ENCODE peak calls at places on chromosomes 12 and 14, in five cellular contexts. One of them, this sample, is unnamed. For H3K9me2, the result is how much of the 10 kb centered on the place peaks cover.

GRCh38 chr12:73421832-73422231 is 1115.8 kb upstream of the ATXN7L3B start:
- DNase-seq in Karpas-422: no peak
- DNase-seq in HCT116: no peak
- DNase-seq in PC-9: no peak
- DNase-seq in hepatocyte: no peak
- DNase-seq in this sample: no peak

GRCh38 chr12:56150563-56150962 is 1.8 kb upstream of the MYL6B start:
- DNase-seq in Karpas-422: peak
- DNase-seq in HCT116: no peak
- DNase-seq in PC-9: no peak
- DNase-seq in hepatocyte: no peak
- DNase-seq in this sample: no peak

GRCh38 chr12:55705802-55706402 is 1.8 kb downstream of the ITGA7 start:
- DNase-seq in Karpas-422: peak
- DNase-seq in HCT116: no peak
- DNase-seq in PC-9: no peak
- DNase-seq in hepatocyte: no peak
- DNase-seq in this sample: peak

GRCh38 chr12:591571-592505 is 71.4 kb downstream of the NINJ2 start:
- DNase-seq in Karpas-422: peak
- DNase-seq in HCT116: no peak
- DNase-seq in PC-9: no peak
- DNase-seq in hepatocyte: no peak
- DNase-seq in this sample: no peak

GRCh38 chr12:98751580-98752115 is 106.6 kb downstream of the APAF1 start:
- DNase-seq in Karpas-422: no peak
- DNase-seq in HCT116: no peak
- DNase-seq in PC-9: no peak
- DNase-seq in hepatocyte: no peak
- DNase-seq in this sample: no peak

GRCh38 chr12:52215587-52216031 is 17.4 kb upstream of the KRT7 start:
- DNase-seq in Karpas-422: no peak
- DNase-seq in HCT116: peak
- DNase-seq in PC-9: peak
- DNase-seq in hepatocyte: peak
- DNase-seq in this sample: no peak

GRCh38 chr14:77593501-77593911 is 22.9 kb downstream of the SPTLC2 start:
- DNase-seq in Karpas-422: peak
- DNase-seq in HCT116: no peak
- DNase-seq in PC-9: no peak
- DNase-seq in hepatocyte: no peak
- DNase-seq in this sample: peak

GRCh38 chr12:72133497-72134055 is 138.6 kb upstream of the TRHDE start:
- DNase-seq in Karpas-422: no peak
- DNase-seq in HCT116: no peak
- DNase-seq in PC-9: no peak
- DNase-seq in hepatocyte: no peak
- DNase-seq in this sample: no peak

GRCh38 chr14:61930101-61930857 is 168.1 kb downstream of the SNAPC1 start:
- DNase-seq in Karpas-422: peak
- DNase-seq in HCT116: no peak
- DNase-seq in PC-9: no peak
- DNase-seq in hepatocyte: no peak
- DNase-seq in this sample: no peak

GRCh38 chr14:106872619-106873446 is 1346.5 kb downstream of the TMEM121 start:
- DNase-seq in Karpas-422: peak
- DNase-seq in HCT116: no peak
- DNase-seq in PC-9: peak
- DNase-seq in hepatocyte: no peak
- DNase-seq in this sample: peak

GRCh38 chr12:111398530-111398929 is 7.2 kb upstream of the SH2B3 start:
- DNase-seq in Karpas-422: no peak
- DNase-seq in HCT116: no peak
- DNase-seq in PC-9: no peak
- DNase-seq in hepatocyte: no peak
- DNase-seq in this sample: no peak

GRCh38 chr14:98458702-98459101 is 813.3 kb downstream of the BCL11B start:
- DNase-seq in Karpas-422: no peak
- DNase-seq in HCT116: no peak
- DNase-seq in PC-9: no peak
- DNase-seq in hepatocyte: no peak
- DNase-seq in this sample: no peak
- H3K9me2 ChIP-seq in Karpas-422: under half
- H3K9me2 ChIP-seq in HCT116: under half
- H3K9me2 ChIP-seq in PC-9: under half
- H3K9me2 ChIP-seq in hepatocyte: under half
- H3K9me2 ChIP-seq in this sample: under half

GRCh38 chr14:81516941-81517797 is 16.5 kb downstream of the SEL1L start:
- DNase-seq in Karpas-422: no peak
- DNase-seq in HCT116: no peak
- DNase-seq in PC-9: no peak
- DNase-seq in hepatocyte: peak
- DNase-seq in this sample: no peak

GRCh38 chr14:81521356-81521755 is 12.3 kb downstream of the SEL1L start:
- DNase-seq in Karpas-422: no peak
- DNase-seq in HCT116: no peak
- DNase-seq in PC-9: no peak
- DNase-seq in hepatocyte: no peak
- DNase-seq in this sample: no peak

GRCh38 chr14:81517798-81518398 is 15.8 kb downstream of the SEL1L start:
- DNase-seq in Karpas-422: no peak
- DNase-seq in HCT116: no peak
- DNase-seq in PC-9: no peak
- DNase-seq in hepatocyte: no peak
- DNase-seq in this sample: no peak

GRCh38 chr14:81523016-81523415 is 10.6 kb downstream of the SEL1L start:
- DNase-seq in Karpas-422: no peak
- DNase-seq in HCT116: no peak
- DNase-seq in PC-9: no peak
- DNase-seq in hepatocyte: no peak
- DNase-seq in this sample: no peak

DNA sequence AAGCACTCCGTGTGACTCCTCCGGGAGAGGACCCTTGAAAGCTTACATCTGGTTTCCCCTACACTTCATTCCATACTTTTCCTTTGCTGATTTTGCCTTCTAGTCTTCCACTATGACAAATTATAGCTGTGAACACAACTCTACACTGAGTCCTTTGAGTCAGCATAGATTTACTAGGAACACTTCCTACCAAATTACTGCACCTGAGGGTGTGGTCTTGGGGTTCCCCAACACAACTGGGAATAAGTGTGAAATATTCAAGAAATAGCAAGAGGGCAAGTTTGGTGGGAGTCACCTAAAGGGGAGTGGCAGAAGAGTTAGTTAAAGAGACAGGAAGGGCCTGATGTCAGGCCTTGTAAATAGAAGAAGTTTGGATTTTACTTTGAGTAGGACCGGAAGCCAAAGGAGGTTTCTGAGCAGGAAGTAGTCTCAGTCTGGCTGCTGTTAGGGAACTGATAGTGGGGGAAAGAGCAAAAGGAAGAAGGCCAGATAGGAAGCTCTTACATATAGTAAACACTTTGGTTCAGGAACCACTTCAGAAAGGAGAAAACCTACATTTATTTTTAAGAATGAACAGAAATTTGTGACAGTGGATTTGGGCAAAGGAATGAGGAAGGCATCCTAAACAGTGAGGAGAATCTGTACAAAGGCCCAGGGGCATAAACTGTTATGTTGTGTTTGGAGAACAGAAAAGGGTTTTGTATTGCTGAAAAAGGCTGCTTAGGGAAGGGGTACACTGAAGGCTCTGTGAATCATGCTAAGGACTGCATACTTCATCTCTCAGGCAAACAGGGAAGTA is 14.3 kb downstream of the SEL1L start:
- DNase-seq in Karpas-422: no peak
- DNase-seq in HCT116: no peak
- DNase-seq in PC-9: no peak
- DNase-seq in hepatocyte: no peak
- DNase-seq in this sample: no peak
- H3K27ac ChIP-seq in Karpas-422: no peak
- H3K27ac ChIP-seq in HCT116: no peak
- H3K27ac ChIP-seq in PC-9: no peak
- H3K27ac ChIP-seq in hepatocyte: peak
- H3K27ac ChIP-seq in this sample: no peak

GRCh38 chr14:24252289-24253124 is 10.1 kb upstream of the TINF2 start:
- DNase-seq in Karpas-422: no peak
- DNase-seq in HCT116: no peak
- DNase-seq in PC-9: no peak
- DNase-seq in hepatocyte: no peak
- DNase-seq in this sample: no peak

GRCh38 chr14:24253936-24254335 is 9.0 kb downstream of the TGM1 start:
- DNase-seq in Karpas-422: no peak
- DNase-seq in HCT116: no peak
- DNase-seq in PC-9: no peak
- DNase-seq in hepatocyte: no peak
- DNase-seq in this sample: no peak

GRCh38 chr14:24250354-24250753 is 7.9 kb upstream of the TINF2 start:
- DNase-seq in Karpas-422: no peak
- DNase-seq in HCT116: no peak
- DNase-seq in PC-9: no peak
- DNase-seq in hepatocyte: no peak
- DNase-seq in this sample: no peak

GRCh38 chr14:24249230-24250021 is 7.0 kb upstream of the TINF2 start:
- DNase-seq in Karpas-422: no peak
- DNase-seq in HCT116: no peak
- DNase-seq in PC-9: no peak
- DNase-seq in hepatocyte: no peak
- DNase-seq in this sample: no peak

GRCh38 chr14:24251880-24252288 is 9.5 kb upstream of the TINF2 start:
- DNase-seq in Karpas-422: no peak
- DNase-seq in HCT116: no peak
- DNase-seq in PC-9: peak
- DNase-seq in hepatocyte: no peak
- DNase-seq in this sample: no peak
- H3K9me2 ChIP-seq in Karpas-422: under half
- H3K9me2 ChIP-seq in HCT116: under half
- H3K9me2 ChIP-seq in PC-9: under half
- H3K9me2 ChIP-seq in hepatocyte: under half
- H3K9me2 ChIP-seq in this sample: under half

DNA sequence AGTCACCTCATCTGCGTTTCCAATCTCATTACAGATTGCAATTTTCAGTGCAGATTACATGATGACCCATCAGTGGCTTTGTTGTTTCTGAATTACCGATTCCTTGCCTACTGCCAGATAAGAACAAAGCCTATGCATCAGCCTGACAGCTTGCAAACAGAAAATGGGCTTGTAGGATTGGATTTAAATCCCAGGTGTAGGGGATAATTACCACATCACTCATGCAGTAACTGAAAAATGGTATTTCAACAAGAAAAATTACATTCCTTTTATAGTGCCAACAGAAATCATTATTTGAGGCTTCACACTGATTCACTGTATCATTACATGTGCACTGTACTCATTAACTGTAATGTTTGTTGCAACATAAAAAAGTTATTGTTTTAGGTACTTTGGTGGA is 689.1 kb downstream of the NOVA1 start:
- DNase-seq in Karpas-422: no peak
- DNase-seq in HCT116: no peak
- DNase-seq in PC-9: no peak
- DNase-seq in hepatocyte: no peak
- DNase-seq in this sample: no peak
- H3K27ac ChIP-seq in Karpas-422: no peak
- H3K27ac ChIP-seq in HCT116: no peak
- H3K27ac ChIP-seq in PC-9: no peak
- H3K27ac ChIP-seq in hepatocyte: no peak
- H3K27ac ChIP-seq in this sample: no peak

GRCh38 chr14:51954657-51955056 is 34.7 kb upstream of the RTRAF start:
- DNase-seq in Karpas-422: no peak
- DNase-seq in HCT116: no peak
- DNase-seq in PC-9: no peak
- DNase-seq in hepatocyte: no peak
- DNase-seq in this sample: no peak
- H3K9me2 ChIP-seq in Karpas-422: under half
- H3K9me2 ChIP-seq in HCT116: under half
- H3K9me2 ChIP-seq in PC-9: under half
- H3K9me2 ChIP-seq in hepatocyte: under half
- H3K9me2 ChIP-seq in this sample: under half

DNA sequence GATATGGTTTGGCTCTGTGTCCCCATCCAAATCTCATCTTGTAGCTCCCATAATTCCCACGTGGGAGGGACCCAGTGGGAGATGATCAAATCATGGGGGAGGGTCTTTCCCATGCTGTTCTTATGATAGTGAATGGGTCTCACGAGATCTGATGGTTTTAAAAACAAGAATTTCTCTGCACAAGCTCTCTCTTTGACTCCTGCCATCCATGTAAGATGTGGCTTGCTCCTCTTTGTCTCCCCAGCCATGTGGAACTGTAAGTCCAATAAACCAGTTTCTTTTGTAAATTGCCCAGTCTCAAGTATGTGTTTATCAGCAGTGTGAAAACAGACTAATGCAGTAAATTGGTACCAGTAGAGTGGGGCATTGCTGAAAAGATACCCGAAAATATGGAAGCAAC is 146.2 kb downstream of the DPF3 start:
- DNase-seq in Karpas-422: no peak
- DNase-seq in HCT116: no peak
- DNase-seq in PC-9: no peak
- DNase-seq in hepatocyte: no peak
- DNase-seq in this sample: no peak
- H3K27ac ChIP-seq in Karpas-422: no peak
- H3K27ac ChIP-seq in HCT116: no peak
- H3K27ac ChIP-seq in PC-9: no peak
- H3K27ac ChIP-seq in hepatocyte: no peak
- H3K27ac ChIP-seq in this sample: no peak